ENCODE peak calls at places on chromosomes 3 and 15, in six cellular contexts. One of them, this sample, is unnamed.

GRCh38 chr3:174336774-174337173 is 522.4 kb upstream of the NAALADL2 start:
- DNase-seq in Calu3: no peak
- DNase-seq in GM12878: no peak
- DNase-seq in GM10248: no peak
- DNase-seq in transverse colon: no peak
- DNase-seq in body of pancreas: no peak
- DNase-seq in this sample: no peak

GRCh38 chr15:92922405-92923002 is 22.4 kb downstream of the CHD2 start:
- DNase-seq in Calu3: no peak
- DNase-seq in GM12878: no peak
- DNase-seq in GM10248: peak
- DNase-seq in transverse colon: no peak
- DNase-seq in body of pancreas: no peak
- DNase-seq in this sample: no peak

GRCh38 chr3:149004622-149005021 is 13.3 kb downstream of the GYG1 start:
- DNase-seq in Calu3: no peak
- DNase-seq in GM12878: no peak
- DNase-seq in GM10248: no peak
- DNase-seq in transverse colon: no peak
- DNase-seq in body of pancreas: peak
- DNase-seq in this sample: no peak

GRCh38 chr3:10753964-10754363 is 62.1 kb upstream of the SLC6A11 start:
- DNase-seq in Calu3: peak
- DNase-seq in GM12878: no peak
- DNase-seq in GM10248: peak
- DNase-seq in transverse colon: no peak
- DNase-seq in body of pancreas: peak
- DNase-seq in this sample: no peak

GRCh38 chr3:9542182-9542581 is 11.4 kb downstream of the LHFPL4 start:
- DNase-seq in Calu3: no peak
- DNase-seq in GM12878: no peak
- DNase-seq in GM10248: no peak
- DNase-seq in transverse colon: no peak
- DNase-seq in body of pancreas: no peak
- DNase-seq in this sample: no peak

GRCh38 chr3:141441381-141442365 is 45.2 kb upstream of the RASA2 start:
- DNase-seq in Calu3: peak
- DNase-seq in GM12878: peak
- DNase-seq in GM10248: peak
- DNase-seq in transverse colon: peak
- DNase-seq in body of pancreas: peak
- DNase-seq in this sample: no peak

GRCh38 chr15:67495585-67495984 is 25.3 kb upstream of the C15orf61 start:
- DNase-seq in Calu3: no peak
- DNase-seq in GM12878: no peak
- DNase-seq in GM10248: no peak
- DNase-seq in transverse colon: no peak
- DNase-seq in body of pancreas: no peak
- DNase-seq in this sample: no peak

GRCh38 chr15:68365140-68365745 is 66.7 kb downstream of the ITGA11 start:
- DNase-seq in Calu3: no peak
- DNase-seq in GM12878: no peak
- DNase-seq in GM10248: no peak
- DNase-seq in transverse colon: no peak
- DNase-seq in body of pancreas: no peak
- DNase-seq in this sample: no peak

GRCh38 chr3:42369832-42370231 is 40.6 kb downstream of the LYZL4 start:
- DNase-seq in Calu3: no peak
- DNase-seq in GM12878: no peak
- DNase-seq in GM10248: no peak
- DNase-seq in transverse colon: no peak
- DNase-seq in body of pancreas: no peak
- DNase-seq in this sample: no peak

GRCh38 chr15:85756411-85757072 is 38.2 kb downstream of the KLHL25 start:
- DNase-seq in Calu3: no peak
- DNase-seq in GM12878: no peak
- DNase-seq in GM10248: no peak
- DNase-seq in transverse colon: no peak
- DNase-seq in body of pancreas: no peak
- DNase-seq in this sample: no peak

GRCh38 chr15:89203705-89204273 is 17.6 kb downstream of the RLBP1 start:
- DNase-seq in Calu3: no peak
- DNase-seq in GM12878: no peak
- DNase-seq in GM10248: no peak
- DNase-seq in transverse colon: no peak
- DNase-seq in body of pancreas: no peak
- DNase-seq in this sample: no peak

GRCh38 chr15:60744826-60745225 is 265.9 kb upstream of the ICE2 start:
- DNase-seq in Calu3: no peak
- DNase-seq in GM12878: no peak
- DNase-seq in GM10248: no peak
- DNase-seq in transverse colon: no peak
- DNase-seq in body of pancreas: peak
- DNase-seq in this sample: no peak

GRCh38 chr3:99134996-99135395 is 233.5 kb upstream of the DCBLD2 start:
- DNase-seq in Calu3: no peak
- DNase-seq in GM12878: no peak
- DNase-seq in GM10248: no peak
- DNase-seq in transverse colon: no peak
- DNase-seq in body of pancreas: no peak
- DNase-seq in this sample: no peak

DNA sequence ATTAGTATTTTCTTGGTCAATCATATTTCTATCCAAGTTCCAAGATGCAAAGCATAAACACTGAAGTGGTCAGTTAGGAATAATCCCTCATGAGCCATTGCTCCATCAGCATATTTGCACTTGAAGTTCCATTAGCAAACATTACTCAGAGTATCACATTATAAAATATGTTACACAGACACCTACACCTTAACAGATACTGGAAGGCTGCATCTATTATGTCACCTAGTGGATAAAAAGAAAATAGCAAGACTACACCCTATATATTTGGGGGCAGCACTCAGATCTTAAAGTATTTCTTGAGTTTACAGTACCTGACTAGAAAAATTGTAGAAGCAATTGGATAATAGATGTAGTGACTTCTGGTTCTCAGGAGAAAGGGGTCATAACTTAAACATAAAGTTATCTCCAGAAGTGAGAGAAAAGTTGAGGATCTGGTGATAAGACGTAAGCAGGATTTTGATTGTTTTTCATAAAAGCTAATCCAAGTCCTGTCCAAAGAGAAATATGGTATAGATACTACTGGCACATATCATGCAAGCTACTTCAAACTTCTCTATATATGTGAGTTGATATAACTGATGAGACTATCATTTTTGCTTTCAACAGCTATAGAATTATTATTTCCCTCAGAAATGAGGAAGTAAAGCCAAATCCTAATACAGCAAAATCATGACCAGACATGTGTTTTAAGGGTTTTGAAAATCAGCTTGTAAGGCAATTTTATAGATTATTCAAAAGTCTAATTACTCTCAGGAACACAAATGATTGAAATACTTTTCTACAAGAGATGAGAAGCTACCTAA is 422.2 kb downstream of the GBE1 start:
- DNase-seq in Calu3: no peak
- DNase-seq in GM12878: no peak
- DNase-seq in GM10248: peak
- DNase-seq in transverse colon: no peak
- DNase-seq in body of pancreas: no peak
- DNase-seq in this sample: no peak
- TF ChIP-seq CTCF in Calu3: no peak
- TF ChIP-seq CTCF in GM12878: peak
- TF ChIP-seq CTCF in GM10248: no peak
- TF ChIP-seq CTCF in transverse colon: peak
- TF ChIP-seq CTCF in body of pancreas: peak
- TF ChIP-seq CTCF in this sample: peak

GRCh38 chr15:78065973-78066946 is 11.3 kb downstream of the TBC1D2B start:
- DNase-seq in Calu3: no peak
- DNase-seq in GM12878: peak
- DNase-seq in GM10248: peak
- DNase-seq in transverse colon: no peak
- DNase-seq in body of pancreas: no peak
- DNase-seq in this sample: no peak
- TF ChIP-seq CTCF in Calu3: no peak
- TF ChIP-seq CTCF in GM12878: no peak
- TF ChIP-seq CTCF in GM10248: no peak
- TF ChIP-seq CTCF in transverse colon: no peak
- TF ChIP-seq CTCF in body of pancreas: no peak
- TF ChIP-seq CTCF in this sample: no peak

GRCh38 chr3:113339616-113340244 is 101.6 kb downstream of the CFAP44 start:
- DNase-seq in Calu3: no peak
- DNase-seq in GM12878: no peak
- DNase-seq in GM10248: no peak
- DNase-seq in transverse colon: no peak
- DNase-seq in body of pancreas: no peak
- DNase-seq in this sample: no peak
- TF ChIP-seq CTCF in Calu3: no peak
- TF ChIP-seq CTCF in GM12878: no peak
- TF ChIP-seq CTCF in GM10248: no peak
- TF ChIP-seq CTCF in transverse colon: no peak
- TF ChIP-seq CTCF in body of pancreas: no peak
- TF ChIP-seq CTCF in this sample: peak

DNA sequence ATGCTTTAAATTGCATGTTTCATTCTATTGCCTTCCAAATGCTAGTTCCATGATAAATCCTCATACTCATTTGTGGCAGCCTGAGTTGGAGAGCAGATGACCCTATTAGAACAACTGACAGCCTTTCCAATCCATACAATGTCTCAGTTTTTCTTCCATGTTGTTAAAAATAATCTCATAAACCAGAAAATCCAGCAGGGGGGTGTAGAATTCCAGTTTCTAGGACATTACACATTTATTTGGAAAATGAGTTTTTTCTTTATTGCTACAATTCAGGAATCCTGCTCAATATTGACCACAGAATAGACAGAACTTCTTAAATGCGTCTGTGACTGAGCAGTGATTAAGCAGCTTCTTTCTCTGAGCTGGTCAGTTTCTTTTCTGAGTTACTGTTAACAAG is 174.2 kb upstream of the ATP10A start:
- DNase-seq in Calu3: no peak
- DNase-seq in GM12878: no peak
- DNase-seq in GM10248: no peak
- DNase-seq in transverse colon: no peak
- DNase-seq in body of pancreas: no peak
- DNase-seq in this sample: no peak
- TF ChIP-seq CTCF in Calu3: no peak
- TF ChIP-seq CTCF in GM12878: no peak
- TF ChIP-seq CTCF in GM10248: no peak
- TF ChIP-seq CTCF in transverse colon: no peak
- TF ChIP-seq CTCF in body of pancreas: peak
- TF ChIP-seq CTCF in this sample: peak

GRCh38 chr15:65101418-65101890 is 13.5 kb downstream of the UBAP1L start:
- DNase-seq in Calu3: peak
- DNase-seq in GM12878: no peak
- DNase-seq in GM10248: peak
- DNase-seq in transverse colon: peak
- DNase-seq in body of pancreas: peak
- DNase-seq in this sample: no peak
- TF ChIP-seq CTCF in Calu3: peak
- TF ChIP-seq CTCF in GM12878: peak
- TF ChIP-seq CTCF in GM10248: peak
- TF ChIP-seq CTCF in transverse colon: peak
- TF ChIP-seq CTCF in body of pancreas: peak
- TF ChIP-seq CTCF in this sample: peak

GRCh38 chr15:44427756-44428724 is 611 bp downstream of the CTDSPL2 start:
- DNase-seq in Calu3: peak
- DNase-seq in GM12878: no peak
- DNase-seq in GM10248: no peak
- DNase-seq in transverse colon: peak
- DNase-seq in body of pancreas: peak
- DNase-seq in this sample: no peak

GRCh38 chr15:44426975-44427755 is at the start of gene CTDSPL2:
- DNase-seq in Calu3: peak
- DNase-seq in GM12878: peak
- DNase-seq in GM10248: peak
- DNase-seq in transverse colon: peak
- DNase-seq in body of pancreas: peak
- DNase-seq in this sample: peak
- TF ChIP-seq CTCF in Calu3: no peak
- TF ChIP-seq CTCF in GM12878: peak
- TF ChIP-seq CTCF in GM10248: peak
- TF ChIP-seq CTCF in transverse colon: peak
- TF ChIP-seq CTCF in body of pancreas: peak
- TF ChIP-seq CTCF in this sample: peak

This sample was measured in osteocyte.